ENCODE peak calls at places on chromosomes 16 and 17, in seven cellular contexts. M, D, A, Q, G, Y and B are unnamed samples.

GRCh38 chr17:48261297-48261880 is 153.8 kb downstream of the SNX11 start:
- DNase-seq in M (no peak), D (no peak), A (peak; percentile 11), Q (no peak), G (no peak), Y (no peak), B (no peak)

GRCh38 chr17:13244511-13244910 is 226.7 kb upstream of the ELAC2 start:
- DNase-seq in M (no peak), D (no peak), A (no peak), Q (no peak), G (no peak), Y (no peak), B (no peak)

GRCh38 chr16:49920397-49920796 is 64.5 kb upstream of the ZNF423 start:
- DNase-seq in M (peak; percentile 34), D (no peak), A (no peak), Q (no peak), G (no peak), Y (no peak), B (peak; percentile 17)

GRCh38 chr16:5709889-5710288 is 612.3 kb upstream of the EEF2KMT start:
- DNase-seq in M (no peak), D (no peak), A (peak; percentile 0), Q (no peak), G (no peak), Y (no peak), B (no peak)

GRCh38 chr16:65947951-65948350 is 418.5 kb upstream of the CDH5 start:
- DNase-seq in M (no peak), D (no peak), A (no peak), Q (no peak), G (no peak), Y (no peak), B (no peak)

GRCh38 chr17:66964930-66965800 is 658 bp downstream of the CACNG4 start:
- DNase-seq in M (no peak), D (peak; percentile 73), A (no peak), Q (no peak), G (no peak), Y (no peak), B (no peak)

GRCh38 chr17:47941998-47942490 is 673 bp downstream of the PNPO start:
- DNase-seq in M (peak; percentile 22), D (no peak), A (no peak), Q (no peak), G (no peak), Y (no peak), B (no peak)

GRCh38 chr16:53043986-53044571 is 8.6 kb downstream of the CHD9NB start:
- DNase-seq in M (no peak), D (no peak), A (no peak), Q (no peak), G (no peak), Y (no peak), B (no peak)

GRCh38 chr16:12801511-12802042 is 2.1 kb downstream of the CPPED1 start:
- DNase-seq in M (no peak), D (peak; percentile 56), A (peak; percentile 56), Q (no peak), G (no peak), Y (no peak), B (no peak)

GRCh38 chr17:77234695-77235094 is 93.9 kb downstream of the SEC14L1 start:
- DNase-seq in M (no peak), D (no peak), A (no peak), Q (no peak), G (no peak), Y (no peak), B (no peak)

GRCh38 chr16:50533317-50533716 is 14.9 kb upstream of the NKD1 start:
- DNase-seq in M (no peak), D (no peak), A (no peak), Q (no peak), G (no peak), Y (no peak), B (no peak)

GRCh38 chr16:31269541-31269940 is 9.8 kb downstream of the ITGAM start:
- DNase-seq in M (peak; percentile 21), D (no peak), A (no peak), Q (no peak), G (no peak), Y (no peak), B (no peak)

GRCh38 chr17:79698086-79698690 is 32.6 kb upstream of the ENPP7 start:
- DNase-seq in M (no peak), D (no peak), A (no peak), Q (no peak), G (no peak), Y (no peak), B (no peak)

GRCh38 chr16:46789499-46790414 is 41.2 kb downstream of the C16orf87 start:
- DNase-seq in M (peak; percentile 92), D (peak; percentile 63), A (peak; percentile 41), Q (peak; percentile 77), G (peak; percentile 77), Y (peak; percentile 65), B (peak; percentile 82)

GRCh38 chr16:12674096-12674495 is 129.6 kb downstream of the CPPED1 start:
- DNase-seq in M (no peak), D (no peak), A (peak; percentile 46), Q (no peak), G (no peak), Y (no peak), B (no peak)

DNA sequence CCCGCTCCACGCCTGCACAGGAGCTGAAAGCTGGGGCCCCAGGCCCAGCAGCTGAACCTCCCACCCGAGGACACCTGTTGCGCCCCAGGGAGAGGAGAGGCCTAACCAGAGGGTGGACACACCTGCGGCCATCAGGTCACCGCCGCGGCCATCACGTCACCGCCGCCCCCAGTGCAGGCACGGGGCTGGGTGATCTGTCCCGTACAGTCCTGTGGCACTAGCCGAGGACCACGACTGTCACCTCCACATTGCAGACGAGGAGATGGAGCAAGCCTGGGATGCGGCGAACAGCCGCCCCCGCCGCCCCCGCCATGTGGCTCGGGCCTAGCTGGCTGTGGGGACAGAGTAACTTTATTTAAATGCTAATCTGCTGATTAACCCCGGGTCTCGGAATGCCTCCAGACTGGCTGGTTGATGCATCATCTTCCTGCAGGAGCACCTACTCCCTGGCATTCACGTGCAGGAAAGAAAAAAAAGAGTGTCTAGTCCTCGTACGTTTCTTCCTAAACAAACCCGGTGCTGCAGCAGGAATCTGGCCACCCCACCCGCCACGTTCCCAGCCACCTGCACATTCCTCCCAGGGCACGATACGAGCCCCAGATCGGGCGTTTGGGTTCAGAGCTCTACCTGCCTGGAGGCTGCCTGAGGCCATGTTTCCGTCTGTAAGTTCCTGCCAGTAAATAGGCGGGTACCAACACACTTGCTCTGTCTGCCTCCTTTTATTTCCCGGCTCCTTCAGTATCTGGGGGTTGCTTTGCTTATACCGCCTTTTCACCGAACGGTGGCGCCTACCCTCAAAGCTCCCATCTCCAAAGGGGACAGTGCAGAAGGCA is 29.9 kb downstream of the PIEZO1 start:
- DNase-seq in M (no peak), D (peak; percentile 82), A (peak; percentile 63), Q (no peak), G (no peak), Y (no peak), B (no peak)
- H3K27ac ChIP-seq in M (no peak overlapping the region), D (peak overlapping the region; percentile 79), A (no peak overlapping the region), Q (no peak overlapping the region), G (no peak overlapping the region), Y (no peak overlapping the region), B (peak overlapping the region; percentile 100)

GRCh38 chr16:68357521-68357922 is 46.7 kb downstream of the PRMT7 start:
- DNase-seq in M (no peak), D (no peak), A (no peak), Q (no peak), G (no peak), Y (no peak), B (no peak)
- H3K27ac ChIP-seq in M (no peak overlapping the region), D (peak overlapping the region; percentile 16), A (no peak overlapping the region), Q (no peak overlapping the region), G (no peak overlapping the region), Y (no peak overlapping the region), B (no peak overlapping the region)

DNA sequence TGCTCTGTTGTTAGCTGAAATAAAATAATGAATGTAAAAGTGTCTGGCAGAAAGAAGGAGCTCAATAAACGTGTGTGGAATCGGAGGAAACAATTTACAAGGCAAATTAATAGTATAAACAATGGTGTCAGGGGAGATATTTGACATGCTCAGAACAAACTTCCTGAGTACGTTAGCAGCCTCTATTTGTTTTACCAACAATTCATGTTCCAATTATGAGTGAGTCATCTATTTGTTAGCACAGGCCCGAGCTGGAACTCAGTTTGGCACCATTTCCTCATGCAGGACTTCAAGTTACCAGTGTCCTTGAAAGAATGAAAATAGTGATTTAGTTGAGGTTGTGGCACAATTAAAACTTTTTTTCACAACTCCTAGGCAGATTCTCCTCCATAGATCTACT is 9.1 kb downstream of the ASIC2 start:
- DNase-seq in M (no peak), D (peak; percentile 81), A (peak; percentile 87), Q (no peak), G (no peak), Y (no peak), B (peak; percentile 69)
- H3K27ac ChIP-seq in M (no peak overlapping the region), D (no peak overlapping the region), A (peak overlapping the region; percentile 74), Q (no peak overlapping the region), G (no peak overlapping the region), Y (no peak overlapping the region), B (no peak overlapping the region)

DNA sequence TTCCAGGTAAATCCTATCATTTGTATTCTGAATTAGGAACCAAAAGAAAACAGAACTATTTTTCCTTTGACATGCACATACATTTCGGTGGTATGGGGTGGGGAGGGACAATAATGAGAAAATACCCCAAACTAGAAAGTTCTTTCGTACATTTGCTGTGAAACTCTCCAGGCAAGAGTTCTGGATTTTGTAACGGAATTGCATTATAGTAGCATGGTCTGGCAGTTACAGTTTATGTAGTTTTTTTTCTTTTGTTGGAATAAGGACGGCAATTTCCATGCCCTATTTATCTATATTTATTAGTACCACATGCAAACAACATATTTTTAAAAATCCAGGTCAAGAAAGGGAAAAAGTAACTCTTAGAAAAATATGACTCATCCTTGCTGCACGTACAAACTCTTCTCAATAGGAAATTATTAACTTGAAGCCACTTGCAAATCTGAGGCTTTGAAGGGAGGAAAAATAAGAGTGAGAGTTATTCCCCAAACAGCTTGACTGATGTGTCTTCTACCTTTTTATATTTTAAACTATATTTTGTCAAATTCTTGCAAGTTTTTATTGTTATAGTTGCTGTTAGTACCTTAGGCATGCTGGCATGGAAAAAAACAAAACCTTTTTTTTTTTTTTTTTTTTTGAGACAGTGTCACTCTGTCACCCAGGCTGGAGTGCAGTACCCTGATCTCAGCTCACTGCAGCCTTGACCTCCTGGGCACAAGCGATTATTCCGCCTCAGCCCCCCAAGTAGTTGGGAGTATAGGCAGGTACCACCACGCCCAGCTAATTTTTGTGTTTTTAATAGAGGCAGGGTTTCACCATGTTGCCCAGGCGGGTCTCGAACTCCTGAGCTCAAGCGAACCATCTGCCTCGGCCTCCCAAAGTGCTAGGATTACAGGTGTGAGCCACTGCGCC is 69.3 kb downstream of the WWP2 start:
- DNase-seq in M (no peak), D (no peak), A (peak; percentile 57), Q (no peak), G (no peak), Y (no peak), B (no peak)
- H3K27ac ChIP-seq in M (no peak overlapping the region), D (no peak overlapping the region), A (no peak overlapping the region), Q (peak overlapping the region; percentile 50), G (peak overlapping the region; percentile 69), Y (no peak overlapping the region), B (peak overlapping the region; percentile 76)